ENCODE peak calls at places on chromosome 14, in seven cellular contexts. M is colonic mucosa; O is adipocyte; Y is small intestine; D is neuronal stem cell; S is CD8-positive, alpha-beta memory T cell; F is K562. H is an unnamed sample.

GRCh38 chr14:57212919-57213318 is 55.8 kb downstream of the EXOC5 start:
- DNase-seq in M (no peak), O (no peak), Y (no peak), D (no peak), S (no peak), F (no peak), H (no peak)

GRCh38 chr14:26773906-26774593 is 176.2 kb upstream of the NOVA1 start:
- DNase-seq in M (no peak), O (no peak), Y (no peak), D (no peak), S (no peak), F (no peak), H (no peak)

GRCh38 chr14:103727313-103728000 is 11.8 kb downstream of the ZFYVE21 start:
- DNase-seq in M (peak; percentile 65), O (no peak), Y (peak; percentile 76), D (no peak), S (peak; percentile 44), F (no peak), H (no peak)

GRCh38 chr14:44149597-44149996 is 357.5 kb downstream of the FSCB start:
- DNase-seq in M (no peak), O (no peak), Y (peak; percentile 15), D (peak; percentile 65), S (no peak), F (no peak), H (peak; percentile 72)

GRCh38 chr14:59870277-59871165 is at the start of gene RTN1:
- DNase-seq in M (peak; percentile 25), O (peak; percentile 60), Y (peak; percentile 15), D (peak; percentile 65), S (no peak), F (peak; percentile 6), H (peak; percentile 74)

GRCh38 chr14:77032854-77033621 is 4.5 kb upstream of the IRF2BPL start:
- DNase-seq in M (peak; percentile 90), O (peak; percentile 99), Y (peak; percentile 90), D (peak; percentile 75), S (peak; percentile 83), F (no peak), H (peak; percentile 97)

GRCh38 chr14:23438130-23438893 is 2.9 kb upstream of the MYH7 start:
- DNase-seq in M (no peak), O (no peak), Y (no peak), D (peak; percentile 48), S (no peak), F (peak; percentile 20), H (no peak)

GRCh38 chr14:87869619-87870583 is 123.1 kb downstream of the GALC start:
- DNase-seq in M (no peak), O (no peak), Y (no peak), D (no peak), S (no peak), F (no peak), H (peak; percentile 5)

GRCh38 chr14:21917699-21918436 is 244.2 kb upstream of the OR4E1 start:
- DNase-seq in M (peak; percentile 47), O (peak; percentile 64), Y (peak; percentile 50), D (peak; percentile 33), S (peak; percentile 64), F (peak; percentile 4), H (peak; percentile 68)

GRCh38 chr14:32763673-32764072 is 175.0 kb upstream of the NPAS3 start:
- DNase-seq in M (no peak), O (no peak), Y (no peak), D (no peak), S (no peak), F (no peak), H (no peak)

GRCh38 chr14:34450542-34450915 is 11.5 kb downstream of the SPTSSA start:
- DNase-seq in M (no peak), O (no peak), Y (no peak), D (no peak), S (no peak), F (no peak), H (no peak)

GRCh38 chr14:64060648-64061096 is 207.9 kb downstream of the SYNE2 start:
- DNase-seq in M (peak; percentile 42), O (peak; percentile 2), Y (peak; percentile 45), D (peak; percentile 17), S (no peak), F (peak; percentile 5), H (peak; percentile 9)

GRCh38 chr14:64061115-64061514 is 208.3 kb downstream of the SYNE2 start:
- DNase-seq in M (no peak), O (no peak), Y (no peak), D (no peak), S (no peak), F (no peak), H (no peak)

GRCh38 chr14:64060199-64060545 is 207.4 kb downstream of the SYNE2 start:
- DNase-seq in M (peak; percentile 27), O (no peak), Y (peak; percentile 11), D (no peak), S (no peak), F (no peak), H (no peak)

GRCh38 chr14:64059454-64060198 is 206.8 kb downstream of the SYNE2 start:
- DNase-seq in M (no peak), O (no peak), Y (no peak), D (no peak), S (no peak), F (no peak), H (no peak)

GRCh38 chr14:64061706-64062105 is 208.9 kb downstream of the SYNE2 start:
- DNase-seq in M (no peak), O (no peak), Y (no peak), D (no peak), S (no peak), F (no peak), H (no peak)
- H3K4me3 ChIP-seq in M (no peak overlapping the region), O (no peak overlapping the region), Y (no peak overlapping the region), D (no peak overlapping the region), S (no peak overlapping the region), F (no peak overlapping the region), H (no peak overlapping the region)

GRCh38 chr14:104930526-104931322 is 6.0 kb downstream of the PLD4 start:
- DNase-seq in M (no peak), O (no peak), Y (no peak), D (no peak), S (no peak), F (no peak), H (no peak)

GRCh38 chr14:104931323-104931770 is 6.7 kb downstream of the PLD4 start:
- DNase-seq in M (no peak), O (no peak), Y (no peak), D (no peak), S (no peak), F (no peak), H (no peak)

GRCh38 chr14:104933721-104934379 is 9.2 kb downstream of the PLD4 start:
- DNase-seq in M (no peak), O (peak; percentile 15), Y (no peak), D (peak; percentile 45), S (no peak), F (peak; percentile 30), H (no peak)

GRCh38 chr14:104932676-104933631 is 8.3 kb downstream of the PLD4 start:
- DNase-seq in M (peak; percentile 75), O (peak; percentile 97), Y (peak; percentile 38), D (peak; percentile 86), S (peak; percentile 79), F (peak; percentile 84), H (peak; percentile 93)

DNA sequence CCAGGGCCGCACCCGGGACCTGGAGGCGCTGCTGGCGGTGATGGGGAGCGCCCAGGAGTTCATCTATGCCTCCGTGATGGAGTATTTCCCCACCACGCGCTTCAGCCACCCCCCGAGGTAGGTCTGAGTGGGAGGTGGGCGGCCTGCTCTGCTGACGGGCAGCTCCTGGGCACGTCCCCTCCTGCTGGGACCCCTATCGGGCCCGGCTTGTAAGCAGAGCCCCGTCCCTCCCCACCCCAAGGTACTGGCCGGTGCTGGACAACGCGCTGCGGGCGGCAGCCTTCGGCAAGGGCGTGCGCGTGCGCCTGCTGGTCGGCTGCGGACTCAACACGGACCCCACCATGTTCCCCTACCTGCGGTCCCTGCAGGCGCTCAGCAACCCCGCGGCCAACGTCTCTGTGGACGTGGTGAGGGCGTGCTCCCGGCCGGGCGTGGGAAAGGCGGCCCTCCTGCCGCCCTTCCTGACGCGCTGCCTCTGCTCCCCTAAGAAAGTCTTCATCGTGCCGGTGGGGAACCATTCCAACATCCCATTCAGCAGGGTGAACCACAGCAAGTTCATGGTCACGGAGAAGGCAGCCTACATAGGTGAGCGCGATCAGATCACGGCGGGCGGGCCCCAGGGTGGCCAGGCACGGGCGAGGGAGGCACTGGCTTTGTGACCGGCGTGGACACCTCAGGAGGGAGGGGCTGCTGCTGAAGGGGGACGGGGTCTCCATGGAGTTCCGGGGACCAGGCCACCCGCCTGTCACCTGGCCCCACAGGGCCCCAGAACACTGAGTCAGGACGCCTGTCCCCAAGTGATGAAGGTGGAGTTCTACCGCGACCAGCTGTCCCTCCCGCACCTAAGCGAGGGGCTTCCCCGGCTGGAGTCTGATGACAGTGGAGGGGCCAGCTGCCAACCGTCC is 7.3 kb downstream of the PLD4 start:
- DNase-seq in M (no peak), O (no peak), Y (no peak), D (no peak), S (no peak), F (no peak), H (no peak)
- H3K9me3 ChIP-seq in M (no peaks in the 10 kb centered on the region), O (no peaks in the 10 kb centered on the region), Y (no peaks in the 10 kb centered on the region), D (no peaks in the 10 kb centered on the region), S (no peaks in the 10 kb centered on the region), F (no peaks in the 10 kb centered on the region), H (no peaks in the 10 kb centered on the region)

GRCh38 chr14:52937306-52937705 is 13.5 kb downstream of the FERMT2 start:
- DNase-seq in M (no peak), O (no peak), Y (no peak), D (no peak), S (no peak), F (no peak), H (no peak)

GRCh38 chr14:52935847-52936246 is 15.0 kb downstream of the FERMT2 start:
- DNase-seq in M (no peak), O (no peak), Y (no peak), D (no peak), S (no peak), F (no peak), H (no peak)

GRCh38 chr14:52934762-52935161 is 16.1 kb downstream of the FERMT2 start:
- DNase-seq in M (no peak), O (no peak), Y (no peak), D (no peak), S (no peak), F (no peak), H (no peak)

GRCh38 chr14:52937869-52938268 is 13.0 kb downstream of the FERMT2 start:
- DNase-seq in M (no peak), O (no peak), Y (no peak), D (no peak), S (no peak), F (no peak), H (no peak)

GRCh38 chr14:52936437-52936836 is 14.4 kb downstream of the FERMT2 start:
- DNase-seq in M (no peak), O (no peak), Y (no peak), D (no peak), S (no peak), F (no peak), H (no peak)
- H3K4me1 ChIP-seq in M (no peaks in the 10 kb centered on the region), O (peaks cover 61% of the 10 kb centered on the region), Y (no peaks in the 10 kb centered on the region), D (no peaks in the 10 kb centered on the region), S (no peaks in the 10 kb centered on the region), F (no peaks in the 10 kb centered on the region), H (peaks cover 25% of the 10 kb centered on the region)

GRCh38 chr14:20092050-20092449 is 18.5 kb upstream of the OR4K17 start:
- DNase-seq in M (no peak), O (no peak), Y (no peak), D (no peak), S (no peak), F (no peak), H (no peak)

DNA sequence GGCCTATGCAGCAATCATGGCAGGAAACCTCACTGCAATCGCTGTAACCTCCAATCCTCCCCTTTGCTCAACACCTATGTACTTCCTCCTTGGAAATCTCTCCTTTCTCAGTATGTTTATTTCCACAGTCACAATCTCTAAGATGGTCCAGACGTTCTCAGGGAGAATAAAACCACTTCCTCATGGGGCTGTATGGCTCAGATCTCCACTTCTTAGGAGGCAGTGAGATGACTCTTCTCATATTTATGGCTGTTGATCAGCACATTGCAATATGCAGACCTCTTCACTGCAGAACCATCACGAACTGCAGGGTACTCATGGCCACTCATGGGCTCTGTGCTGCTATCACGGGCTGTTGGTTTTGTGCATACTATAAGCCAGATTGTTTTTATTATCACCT is 17.1 kb upstream of the OR4K17 start:
- DNase-seq in M (no peak), O (no peak), Y (no peak), D (no peak), S (no peak), F (no peak), H (no peak)
- H3K4me3 ChIP-seq in M (no peak overlapping the region), O (no peak overlapping the region), Y (no peak overlapping the region), D (no peak overlapping the region), S (no peak overlapping the region), F (no peak overlapping the region), H (no peak overlapping the region)

H was measured in A673.